ENCODE peak calls at places on chromosomes 16 and 17, in four cellular contexts. One of them, this sample, is unnamed.

GRCh38 chr17:81927653-81928496 is at the start of gene MAFG:
- DNase-seq in cardiac muscle cell: peak
- DNase-seq in DND-41: peak
- DNase-seq in AG04450: peak
- DNase-seq in this sample: peak

GRCh38 chr16:56312028-56312300 is 113.4 kb downstream of the AMFR start:
- DNase-seq in cardiac muscle cell: no peak
- DNase-seq in DND-41: no peak
- DNase-seq in AG04450: no peak
- DNase-seq in this sample: peak

GRCh38 chr17:76638263-76638662 is 5.3 kb downstream of the ST6GALNAC1 start:
- DNase-seq in AG04450: no peak
- DNase-seq in DND-41: no peak
- DNase-seq in cardiac muscle cell: no peak
- DNase-seq in this sample: no peak

GRCh38 chr16:67296422-67296821 is 17.1 kb downstream of the PLEKHG4 start:
- DNase-seq in cardiac muscle cell: peak
- DNase-seq in DND-41: no peak
- DNase-seq in AG04450: no peak
- DNase-seq in this sample: no peak

GRCh38 chr17:73962308-73962707 is 241.2 kb upstream of the RPL38 start:
- DNase-seq in cardiac muscle cell: no peak
- DNase-seq in AG04450: no peak
- DNase-seq in DND-41: no peak
- DNase-seq in this sample: no peak

GRCh38 chr17:77011173-77012011 is 129.4 kb upstream of the SEC14L1 start:
- DNase-seq in DND-41: peak
- DNase-seq in AG04450: no peak
- DNase-seq in cardiac muscle cell: peak
- DNase-seq in this sample: peak

GRCh38 chr16:87012954-87013938 is 303.9 kb downstream of the C16orf95 start:
- DNase-seq in DND-41: no peak
- DNase-seq in AG04450: no peak
- DNase-seq in cardiac muscle cell: no peak
- DNase-seq in this sample: no peak

GRCh38 chr17:8991514-8992285 is 26.2 kb upstream of the PIK3R5 start:
- DNase-seq in DND-41: peak
- DNase-seq in AG04450: peak
- DNase-seq in cardiac muscle cell: peak
- DNase-seq in this sample: peak

GRCh38 chr17:16980813-16981731 is 9.2 kb upstream of the TNFRSF13B start:
- DNase-seq in DND-41: peak
- DNase-seq in AG04450: no peak
- DNase-seq in cardiac muscle cell: no peak
- DNase-seq in this sample: peak

GRCh38 chr17:50443492-50444051 is 17.6 kb downstream of the ACSF2 start:
- DNase-seq in AG04450: no peak
- DNase-seq in DND-41: no peak
- DNase-seq in cardiac muscle cell: peak
- DNase-seq in this sample: no peak

GRCh38 chr17:69523252-69523861 is 108.9 kb downstream of the MAP2K6 start:
- DNase-seq in DND-41: no peak
- DNase-seq in cardiac muscle cell: peak
- DNase-seq in AG04450: peak
- DNase-seq in this sample: peak

GRCh38 chr16:49012961-49013726 is 268.5 kb downstream of the CBLN1 start:
- DNase-seq in DND-41: no peak
- DNase-seq in cardiac muscle cell: no peak
- DNase-seq in AG04450: no peak
- DNase-seq in this sample: no peak

GRCh38 chr17:51103451-51103850 is 17.2 kb downstream of the SPAG9 start:
- DNase-seq in AG04450: no peak
- DNase-seq in DND-41: no peak
- DNase-seq in cardiac muscle cell: no peak
- DNase-seq in this sample: no peak

GRCh38 chr16:21100447-21100846 is 50.2 kb downstream of the DNAH3 start:
- DNase-seq in DND-41: no peak
- DNase-seq in cardiac muscle cell: peak
- DNase-seq in AG04450: peak
- DNase-seq in this sample: no peak

GRCh38 chr17:77792626-77793025 is 165.9 kb upstream of the TNRC6C start:
- DNase-seq in cardiac muscle cell: no peak
- DNase-seq in AG04450: no peak
- DNase-seq in DND-41: no peak
- DNase-seq in this sample: no peak

GRCh38 chr16:67800252-67801046 is 5.9 kb downstream of the RANBP10 start:
- DNase-seq in DND-41: no peak
- DNase-seq in AG04450: no peak
- DNase-seq in cardiac muscle cell: no peak
- DNase-seq in this sample: peak

GRCh38 chr16:56281256-56281805 is 90.0 kb downstream of the GNAO1 start:
- DNase-seq in cardiac muscle cell: no peak
- DNase-seq in AG04450: no peak
- DNase-seq in DND-41: no peak
- DNase-seq in this sample: no peak

GRCh38 chr17:57861000-57861736 is 11.3 kb upstream of the MRPS23 start:
- DNase-seq in AG04450: no peak
- DNase-seq in cardiac muscle cell: no peak
- DNase-seq in DND-41: peak
- DNase-seq in this sample: no peak

GRCh38 chr16:14374451-14375131 is 255.5 kb downstream of the PARN start:
- DNase-seq in cardiac muscle cell: no peak
- DNase-seq in AG04450: no peak
- DNase-seq in DND-41: no peak
- DNase-seq in this sample: no peak

GRCh38 chr16:48829361-48829760 is 219.4 kb upstream of the N4BP1 start:
- DNase-seq in DND-41: no peak
- DNase-seq in AG04450: no peak
- DNase-seq in cardiac muscle cell: no peak
- DNase-seq in this sample: no peak

GRCh38 chr16:35574454-35575431 is 2115.3 kb downstream of the TP53TG3F start:
- DNase-seq in cardiac muscle cell: no peak
- DNase-seq in DND-41: no peak
- DNase-seq in AG04450: no peak
- DNase-seq in this sample: no peak

GRCh38 chr16:89711601-89712475 is 8.9 kb downstream of the VPS9D1 start:
- DNase-seq in DND-41: peak
- DNase-seq in cardiac muscle cell: peak
- DNase-seq in AG04450: no peak
- DNase-seq in this sample: peak

DNA sequence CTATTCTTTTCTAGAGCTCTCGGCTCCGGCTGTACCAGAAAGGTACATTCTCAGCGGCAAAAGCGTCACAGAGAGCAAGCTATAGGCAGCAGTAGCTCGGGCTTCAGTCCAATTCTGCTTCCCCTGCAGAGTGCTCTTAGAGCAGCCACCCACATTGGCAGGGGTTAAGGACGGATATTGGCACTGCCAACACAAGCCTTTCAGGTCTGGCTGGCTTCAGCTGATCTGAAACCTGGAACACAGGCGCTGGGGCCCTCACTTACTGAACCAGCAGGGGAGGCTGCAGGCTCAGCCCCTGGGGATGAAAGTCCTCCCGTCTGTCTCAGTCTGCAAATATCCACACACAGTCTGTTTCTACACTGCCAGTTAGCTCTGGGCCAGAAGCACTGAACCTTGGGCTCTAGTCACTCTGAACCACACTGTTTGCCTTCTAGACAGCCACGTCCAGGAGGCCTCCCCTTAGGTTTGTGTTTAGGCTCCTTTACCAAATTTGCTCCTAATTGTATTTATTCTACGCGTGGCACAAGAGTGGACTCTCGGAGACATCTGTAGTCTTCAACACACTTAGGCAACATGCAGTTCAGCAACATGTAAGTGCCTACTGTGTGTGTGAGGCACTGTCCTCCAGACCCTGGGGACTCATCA is 40.1 kb downstream of the HIC1 start:
- DNase-seq in DND-41: no peak
- DNase-seq in cardiac muscle cell: peak
- DNase-seq in AG04450: no peak
- DNase-seq in this sample: peak
- TF ChIP-seq CTCF in DND-41: peak
- TF ChIP-seq CTCF in cardiac muscle cell: peak
- TF ChIP-seq CTCF in AG04450: peak
- TF ChIP-seq CTCF in this sample: peak

GRCh38 chr17:28227278-28228108 is 91.5 kb upstream of the TMEM97 start:
- DNase-seq in cardiac muscle cell: peak
- DNase-seq in AG04450: no peak
- DNase-seq in DND-41: no peak
- DNase-seq in this sample: peak

GRCh38 chr17:28228986-28229729 is 89.8 kb upstream of the TMEM97 start:
- DNase-seq in cardiac muscle cell: no peak
- DNase-seq in DND-41: no peak
- DNase-seq in AG04450: no peak
- DNase-seq in this sample: no peak

GRCh38 chr17:28230011-28230410 is 89.0 kb upstream of the TMEM97 start:
- DNase-seq in cardiac muscle cell: no peak
- DNase-seq in AG04450: no peak
- DNase-seq in DND-41: no peak
- DNase-seq in this sample: no peak

GRCh38 chr17:28226563-28226962 is 92.4 kb upstream of the TMEM97 start:
- DNase-seq in DND-41: no peak
- DNase-seq in cardiac muscle cell: no peak
- DNase-seq in AG04450: no peak
- DNase-seq in this sample: no peak

DNA sequence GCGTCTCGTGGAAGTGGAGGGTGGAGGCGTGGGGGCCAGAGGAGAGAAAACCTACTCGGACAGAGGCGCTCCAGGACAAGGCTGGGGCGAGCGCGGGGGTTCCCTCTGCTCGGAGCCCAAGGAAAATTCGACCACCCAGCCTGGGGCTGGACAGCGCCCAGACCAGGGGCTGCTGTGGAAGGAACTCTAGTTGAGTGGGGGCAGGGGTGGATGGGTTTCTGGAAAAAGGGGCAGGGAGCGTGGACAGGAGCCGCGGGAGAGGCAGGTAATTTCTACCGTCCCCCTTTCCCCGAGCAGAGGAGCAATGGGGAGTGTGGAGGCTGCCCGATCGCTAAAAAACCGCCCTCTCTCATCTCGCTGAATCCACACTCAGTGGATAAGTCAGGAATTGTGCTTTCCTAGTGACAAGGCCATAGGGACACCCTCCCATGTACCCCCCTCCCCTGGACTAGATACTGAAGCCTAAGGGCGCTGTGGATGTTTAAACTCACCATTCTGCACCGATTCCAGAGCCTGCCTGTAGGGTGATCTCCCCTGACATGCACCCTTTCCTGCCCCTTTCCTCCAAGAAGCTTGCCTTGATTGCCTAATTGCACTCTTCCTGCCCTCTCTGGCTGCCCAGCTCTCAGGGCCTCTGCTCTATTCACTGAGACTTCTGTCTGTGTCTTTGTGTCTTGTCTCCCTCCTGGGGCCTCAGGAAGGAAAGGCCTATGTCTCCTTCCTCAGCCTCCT is 90.7 kb upstream of the TMEM97 start:
- DNase-seq in DND-41: no peak
- DNase-seq in cardiac muscle cell: peak
- DNase-seq in AG04450: no peak
- DNase-seq in this sample: no peak
- H3K4me3 ChIP-seq in DND-41: no peak
- H3K4me3 ChIP-seq in cardiac muscle cell: peak
- H3K4me3 ChIP-seq in AG04450: peak
- H3K4me3 ChIP-seq in this sample: no peak

DNA sequence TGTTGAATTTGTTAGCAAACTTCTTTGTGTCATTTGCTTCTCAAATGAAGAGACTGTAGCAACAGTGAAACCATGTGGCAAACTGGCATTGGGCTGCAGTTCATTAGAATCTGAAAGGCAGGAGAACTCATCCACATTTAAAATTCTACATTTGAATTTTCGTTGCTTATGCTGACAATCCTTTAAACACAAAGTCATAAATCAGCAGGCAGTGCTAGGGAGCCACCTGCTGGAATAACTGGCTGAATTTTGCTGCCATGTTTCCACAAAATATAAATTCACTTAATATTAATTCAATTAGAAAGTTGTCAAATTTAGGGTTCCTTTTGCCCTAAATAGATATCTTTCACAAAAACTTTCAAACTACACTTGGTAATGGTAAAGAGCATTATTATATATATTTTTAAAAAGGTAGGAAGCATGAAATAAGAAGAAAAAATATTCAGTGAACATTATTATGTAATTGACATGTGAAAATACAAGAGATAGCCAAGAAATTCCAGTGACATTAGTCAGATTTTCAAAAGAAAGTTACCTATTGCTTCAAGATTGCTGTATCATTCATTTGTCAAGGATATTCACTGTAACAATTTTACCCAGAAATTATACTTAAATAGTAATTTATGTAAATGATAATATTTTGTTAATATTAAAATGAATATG is 350.1 kb downstream of the KIF2B start:
- DNase-seq in DND-41: peak
- DNase-seq in cardiac muscle cell: peak
- DNase-seq in AG04450: no peak
- DNase-seq in this sample: peak
- TF ChIP-seq CTCF in DND-41: peak
- TF ChIP-seq CTCF in cardiac muscle cell: peak
- TF ChIP-seq CTCF in AG04450: no peak
- TF ChIP-seq CTCF in this sample: peak

GRCh38 chr17:347309-347708 is 5.3 kb downstream of the RPH3AL start:
- DNase-seq in cardiac muscle cell: no peak
- DNase-seq in DND-41: no peak
- DNase-seq in AG04450: no peak
- DNase-seq in this sample: no peak

GRCh38 chr17:349666-350065 is 2.9 kb downstream of the RPH3AL start:
- DNase-seq in cardiac muscle cell: peak
- DNase-seq in AG04450: no peak
- DNase-seq in DND-41: no peak
- DNase-seq in this sample: no peak

GRCh38 chr17:350706-351435 is 1.7 kb downstream of the RPH3AL start:
- DNase-seq in DND-41: no peak
- DNase-seq in AG04450: no peak
- DNase-seq in cardiac muscle cell: peak
- DNase-seq in this sample: no peak

GRCh38 chr17:348012-348411 is 4.6 kb downstream of the RPH3AL start:
- DNase-seq in DND-41: no peak
- DNase-seq in AG04450: no peak
- DNase-seq in cardiac muscle cell: no peak
- DNase-seq in this sample: no peak

DNA sequence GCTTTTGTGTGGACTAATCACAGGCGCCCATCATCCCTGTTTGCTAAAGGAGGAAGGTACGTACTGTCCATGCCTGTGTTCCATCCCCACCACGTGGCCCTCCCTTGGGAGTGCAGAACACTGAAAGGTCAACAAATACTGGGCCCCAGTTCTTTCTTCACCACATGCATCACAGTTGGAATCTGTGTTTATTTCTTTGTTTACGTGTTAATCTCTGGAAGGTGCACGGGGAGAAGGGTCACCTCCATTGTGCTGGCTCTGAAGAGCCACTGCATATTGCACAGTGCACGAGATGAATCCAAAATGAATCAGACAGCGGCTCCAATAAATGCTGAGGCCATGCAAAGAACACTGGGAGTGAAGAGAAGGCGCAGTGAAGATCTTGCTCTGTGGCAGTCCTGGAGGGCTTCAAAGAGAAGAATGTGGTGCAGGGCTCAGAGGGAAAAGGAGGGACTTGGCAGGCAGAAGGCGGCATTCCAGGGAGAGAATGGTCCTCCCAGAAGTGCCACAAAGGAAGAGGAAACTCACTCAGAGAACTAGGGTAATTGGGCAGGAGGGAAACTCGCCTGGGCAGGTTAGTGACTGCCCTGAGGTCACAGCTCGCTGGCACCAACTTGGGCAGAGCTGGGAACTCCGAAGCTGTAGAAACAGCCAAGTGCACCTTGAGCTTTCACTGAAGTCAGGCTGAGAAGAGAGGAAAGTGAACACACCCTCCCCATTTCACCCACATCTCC is 3.7 kb downstream of the RPH3AL start:
- DNase-seq in AG04450: no peak
- DNase-seq in cardiac muscle cell: no peak
- DNase-seq in DND-41: no peak
- DNase-seq in this sample: no peak
- H3K4me3 ChIP-seq in AG04450: no peak
- H3K4me3 ChIP-seq in cardiac muscle cell: no peak
- H3K4me3 ChIP-seq in DND-41: no peak
- H3K4me3 ChIP-seq in this sample: no peak